ENCODE peak calls at places on chromosomes 12 and 14, in seven cellular contexts. One of them, this sample, is unnamed.

GRCh38 chr14:80850197-80850814 is 91.2 kb downstream of the CEP128 start:
- DNase-seq in fibroblast of mammary gland: peak
- DNase-seq in PC-3: peak
- DNase-seq in GM23248: peak
- DNase-seq in GM12878: no peak
- DNase-seq in skeletal muscle cell: peak
- DNase-seq in astrocyte of the cerebellum: peak
- DNase-seq in this sample: peak

GRCh38 chr12:119780786-119781434 is 96.2 kb downstream of the CIT start:
- DNase-seq in fibroblast of mammary gland: peak
- DNase-seq in PC-3: peak
- DNase-seq in GM23248: peak
- DNase-seq in GM12878: no peak
- DNase-seq in skeletal muscle cell: no peak
- DNase-seq in astrocyte of the cerebellum: peak
- DNase-seq in this sample: peak

GRCh38 chr14:65414961-65415589 is 2.5 kb downstream of the FUT8 start:
- DNase-seq in fibroblast of mammary gland: peak
- DNase-seq in PC-3: peak
- DNase-seq in GM23248: peak
- DNase-seq in GM12878: no peak
- DNase-seq in skeletal muscle cell: no peak
- DNase-seq in astrocyte of the cerebellum: peak
- DNase-seq in this sample: no peak

GRCh38 chr12:23525450-23526072 is 423.9 kb downstream of the SOX5 start:
- DNase-seq in fibroblast of mammary gland: peak
- DNase-seq in PC-3: peak
- DNase-seq in GM23248: no peak
- DNase-seq in GM12878: no peak
- DNase-seq in skeletal muscle cell: no peak
- DNase-seq in astrocyte of the cerebellum: peak
- DNase-seq in this sample: no peak

GRCh38 chr12:82835217-82835616 is 148.5 kb downstream of the TMTC2 start:
- DNase-seq in fibroblast of mammary gland: peak
- DNase-seq in PC-3: peak
- DNase-seq in GM23248: peak
- DNase-seq in GM12878: no peak
- DNase-seq in skeletal muscle cell: peak
- DNase-seq in astrocyte of the cerebellum: no peak
- DNase-seq in this sample: peak

GRCh38 chr12:118704517-118704916 is 276.8 kb upstream of the SRRM4 start:
- DNase-seq in fibroblast of mammary gland: no peak
- DNase-seq in PC-3: no peak
- DNase-seq in GM23248: no peak
- DNase-seq in GM12878: no peak
- DNase-seq in skeletal muscle cell: no peak
- DNase-seq in astrocyte of the cerebellum: no peak
- DNase-seq in this sample: no peak

GRCh38 chr12:69475237-69475984 is 5.2 kb downstream of the FRS2 start:
- DNase-seq in fibroblast of mammary gland: peak
- DNase-seq in PC-3: no peak
- DNase-seq in GM23248: peak
- DNase-seq in GM12878: no peak
- DNase-seq in skeletal muscle cell: no peak
- DNase-seq in astrocyte of the cerebellum: no peak
- DNase-seq in this sample: peak

GRCh38 chr12:106329231-106329985 is 26.9 kb downstream of the TCP11L2 start:
- DNase-seq in fibroblast of mammary gland: peak
- DNase-seq in PC-3: no peak
- DNase-seq in GM23248: peak
- DNase-seq in GM12878: no peak
- DNase-seq in skeletal muscle cell: no peak
- DNase-seq in astrocyte of the cerebellum: no peak
- DNase-seq in this sample: no peak

GRCh38 chr12:101074940-101075680 is 134.9 kb downstream of the SLC5A8 start:
- DNase-seq in fibroblast of mammary gland: no peak
- DNase-seq in PC-3: peak
- DNase-seq in GM23248: peak
- DNase-seq in GM12878: no peak
- DNase-seq in skeletal muscle cell: no peak
- DNase-seq in astrocyte of the cerebellum: no peak
- DNase-seq in this sample: no peak

GRCh38 chr14:89657014-89657413 is 240.0 kb upstream of the FOXN3 start:
- DNase-seq in fibroblast of mammary gland: no peak
- DNase-seq in PC-3: no peak
- DNase-seq in GM23248: no peak
- DNase-seq in GM12878: no peak
- DNase-seq in skeletal muscle cell: no peak
- DNase-seq in astrocyte of the cerebellum: no peak
- DNase-seq in this sample: no peak

GRCh38 chr12:65741662-65742480 is 82.4 kb upstream of the HMGA2 start:
- DNase-seq in fibroblast of mammary gland: peak
- DNase-seq in PC-3: no peak
- DNase-seq in GM23248: peak
- DNase-seq in GM12878: no peak
- DNase-seq in skeletal muscle cell: peak
- DNase-seq in astrocyte of the cerebellum: no peak
- DNase-seq in this sample: no peak

GRCh38 chr14:101289230-101289690 is 272.0 kb upstream of the DIO3 start:
- DNase-seq in fibroblast of mammary gland: no peak
- DNase-seq in PC-3: no peak
- DNase-seq in GM23248: no peak
- DNase-seq in GM12878: no peak
- DNase-seq in skeletal muscle cell: no peak
- DNase-seq in astrocyte of the cerebellum: no peak
- DNase-seq in this sample: no peak
- H3K4me3 ChIP-seq in fibroblast of mammary gland: no peak
- H3K4me3 ChIP-seq in PC-3: no peak
- H3K4me3 ChIP-seq in GM23248: no peak
- H3K4me3 ChIP-seq in GM12878: no peak
- H3K4me3 ChIP-seq in skeletal muscle cell: no peak
- H3K4me3 ChIP-seq in astrocyte of the cerebellum: no peak
- H3K4me3 ChIP-seq in this sample: no peak

DNA sequence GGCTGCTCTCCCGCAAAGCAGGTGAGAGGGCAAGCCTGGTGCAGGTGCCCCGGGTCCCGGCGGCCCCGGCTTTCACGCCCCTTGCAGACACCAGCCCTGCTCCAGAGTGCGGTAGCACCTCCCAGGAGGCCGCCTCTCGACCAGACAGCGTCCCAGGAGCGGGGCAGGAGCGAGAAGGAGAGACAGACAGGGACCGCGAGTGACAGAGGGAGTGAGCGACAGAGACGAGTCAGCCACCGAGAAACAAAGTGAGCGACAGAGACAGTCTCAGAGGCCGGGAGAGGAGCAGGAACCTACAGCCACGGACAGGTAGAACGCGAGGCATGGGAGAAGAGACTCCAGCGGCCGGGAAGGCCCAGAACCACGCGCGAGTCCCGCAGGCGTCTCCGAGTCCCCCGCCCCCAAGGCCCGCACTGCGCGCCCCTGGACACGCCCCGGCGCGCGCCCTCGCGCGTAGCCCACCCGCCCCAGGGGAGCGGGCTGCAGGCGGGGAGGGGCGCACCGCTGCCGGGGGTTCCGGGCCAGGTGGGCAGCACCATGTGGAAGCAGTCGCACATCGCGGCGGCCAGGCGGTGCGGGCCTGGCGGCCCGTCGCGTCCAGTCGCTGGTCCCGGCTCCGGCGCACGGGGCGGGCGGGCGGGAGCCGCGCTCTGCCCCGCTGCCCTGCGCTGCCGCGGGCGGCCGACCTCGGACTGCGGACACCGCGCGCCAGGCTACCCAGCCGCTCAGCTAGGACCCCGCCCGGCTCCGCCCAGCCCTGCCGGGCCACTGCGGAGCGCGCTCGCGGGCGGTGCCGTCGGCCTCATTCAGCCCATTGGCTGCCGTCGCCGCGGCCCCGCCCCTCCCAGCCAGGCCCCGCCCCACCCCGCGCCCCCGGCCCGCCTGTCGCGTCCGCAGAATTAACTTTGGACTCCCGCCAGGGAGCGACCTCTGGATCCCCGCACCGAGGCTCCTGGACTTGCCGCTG is at the start of gene AHNAK2:
- DNase-seq in fibroblast of mammary gland: peak
- DNase-seq in PC-3: peak
- DNase-seq in GM23248: peak
- DNase-seq in GM12878: no peak
- DNase-seq in skeletal muscle cell: peak
- DNase-seq in astrocyte of the cerebellum: no peak
- DNase-seq in this sample: no peak
- H3K4me3 ChIP-seq in fibroblast of mammary gland: peak
- H3K4me3 ChIP-seq in PC-3: peak
- H3K4me3 ChIP-seq in GM23248: peak
- H3K4me3 ChIP-seq in GM12878: peak
- H3K4me3 ChIP-seq in skeletal muscle cell: peak
- H3K4me3 ChIP-seq in astrocyte of the cerebellum: peak
- H3K4me3 ChIP-seq in this sample: peak

DNA sequence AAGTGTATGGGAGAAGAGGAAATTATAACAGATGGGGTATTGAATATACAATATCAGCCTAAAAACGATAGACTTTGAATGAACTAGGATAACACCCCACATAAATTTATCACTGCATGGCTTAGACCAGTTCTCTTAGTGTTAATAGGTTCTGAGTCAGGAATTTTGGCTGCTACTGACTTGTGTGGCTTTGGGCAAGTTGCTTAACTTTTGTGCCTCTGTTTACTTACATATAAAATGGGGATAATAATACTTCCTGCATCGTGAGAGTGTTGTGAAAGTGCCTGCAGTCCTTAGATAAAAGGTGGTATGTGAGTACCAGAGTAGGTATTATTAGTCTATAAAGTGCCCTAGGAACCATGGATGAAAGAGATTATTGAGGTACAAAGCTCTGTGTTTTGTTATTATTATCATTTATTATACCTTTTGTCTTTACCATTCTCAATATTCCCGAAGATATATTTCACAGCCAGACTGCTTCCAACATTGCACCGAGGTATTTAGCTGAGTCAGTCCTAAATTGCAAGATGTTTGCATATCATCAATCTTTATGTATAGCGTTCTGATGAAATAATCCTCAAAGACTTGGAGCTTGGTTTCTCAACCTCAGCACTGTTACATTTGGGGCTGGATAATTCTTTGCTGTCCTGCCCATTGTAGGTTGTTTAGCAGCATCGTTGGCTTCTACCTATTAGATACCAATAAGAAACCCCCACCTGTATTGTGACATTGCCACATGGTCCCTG is 2.3 kb upstream of the PAWR start:
- DNase-seq in fibroblast of mammary gland: peak
- DNase-seq in PC-3: peak
- DNase-seq in GM23248: peak
- DNase-seq in GM12878: no peak
- DNase-seq in skeletal muscle cell: no peak
- DNase-seq in astrocyte of the cerebellum: no peak
- DNase-seq in this sample: no peak
- H3K4me3 ChIP-seq in fibroblast of mammary gland: no peak
- H3K4me3 ChIP-seq in PC-3: peak
- H3K4me3 ChIP-seq in GM23248: peak
- H3K4me3 ChIP-seq in GM12878: no peak
- H3K4me3 ChIP-seq in skeletal muscle cell: no peak
- H3K4me3 ChIP-seq in astrocyte of the cerebellum: no peak
- H3K4me3 ChIP-seq in this sample: no peak

DNA sequence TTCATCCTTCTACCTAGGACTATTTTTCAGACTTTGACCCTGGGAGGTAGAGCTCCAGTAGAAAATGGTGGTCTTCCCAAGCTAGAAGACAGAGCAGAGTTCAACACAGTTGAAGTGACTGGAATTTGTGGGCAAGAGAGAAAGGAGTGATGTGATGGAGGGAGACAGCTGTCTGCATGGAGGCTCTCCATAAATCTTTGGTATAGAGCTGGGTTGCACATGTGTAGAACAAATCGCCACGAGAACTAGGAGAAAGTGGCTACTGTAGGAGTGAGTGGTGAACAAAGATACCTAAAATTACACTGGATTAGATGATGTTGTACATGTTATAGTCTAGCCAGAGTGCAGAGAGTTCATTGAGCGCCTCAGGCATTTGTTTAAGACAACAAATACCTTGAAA is 14.5 kb downstream of the GPR135 start:
- DNase-seq in fibroblast of mammary gland: no peak
- DNase-seq in PC-3: no peak
- DNase-seq in GM23248: no peak
- DNase-seq in GM12878: no peak
- DNase-seq in skeletal muscle cell: peak
- DNase-seq in astrocyte of the cerebellum: no peak
- DNase-seq in this sample: no peak
- H3K4me3 ChIP-seq in fibroblast of mammary gland: no peak
- H3K4me3 ChIP-seq in PC-3: no peak
- H3K4me3 ChIP-seq in GM23248: no peak
- H3K4me3 ChIP-seq in GM12878: no peak
- H3K4me3 ChIP-seq in skeletal muscle cell: no peak
- H3K4me3 ChIP-seq in astrocyte of the cerebellum: no peak
- H3K4me3 ChIP-seq in this sample: no peak

DNA sequence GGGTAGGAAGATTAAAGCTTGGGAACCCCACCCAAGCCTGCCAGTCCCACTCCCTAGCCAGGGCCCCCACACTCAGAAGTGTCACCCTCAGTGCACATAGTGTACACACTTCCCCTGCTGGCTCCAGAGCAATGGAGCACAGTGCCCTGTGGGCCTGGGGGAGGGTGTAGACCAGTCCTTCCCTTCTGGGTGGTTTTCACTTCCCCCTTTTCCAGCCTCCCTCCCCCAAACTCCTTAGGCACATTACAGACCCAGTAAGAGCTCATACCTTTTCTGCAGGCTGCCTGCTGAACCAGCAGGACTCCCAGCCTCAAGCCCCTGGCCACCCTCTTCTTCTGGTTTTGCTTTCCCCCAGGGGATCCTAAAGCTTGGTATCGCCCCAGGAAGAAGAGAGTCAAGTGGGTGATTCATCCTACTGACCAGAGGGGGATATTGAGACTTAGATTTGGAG is at the start of gene ZNF385A:
- DNase-seq in fibroblast of mammary gland: no peak
- DNase-seq in PC-3: no peak
- DNase-seq in GM23248: no peak
- DNase-seq in GM12878: no peak
- DNase-seq in skeletal muscle cell: no peak
- DNase-seq in astrocyte of the cerebellum: no peak
- DNase-seq in this sample: no peak
- H3K4me3 ChIP-seq in fibroblast of mammary gland: no peak
- H3K4me3 ChIP-seq in PC-3: no peak
- H3K4me3 ChIP-seq in GM23248: no peak
- H3K4me3 ChIP-seq in GM12878: peak
- H3K4me3 ChIP-seq in skeletal muscle cell: no peak
- H3K4me3 ChIP-seq in astrocyte of the cerebellum: no peak
- H3K4me3 ChIP-seq in this sample: no peak

GRCh38 chr14:104793703-104793959 is 1.9 kb downstream of the AKT1 start:
- DNase-seq in fibroblast of mammary gland: no peak
- DNase-seq in PC-3: no peak
- DNase-seq in GM23248: no peak
- DNase-seq in GM12878: no peak
- DNase-seq in skeletal muscle cell: no peak
- DNase-seq in astrocyte of the cerebellum: no peak
- DNase-seq in this sample: no peak
- H3K4me3 ChIP-seq in fibroblast of mammary gland: peak
- H3K4me3 ChIP-seq in PC-3: peak
- H3K4me3 ChIP-seq in GM23248: peak
- H3K4me3 ChIP-seq in GM12878: peak
- H3K4me3 ChIP-seq in skeletal muscle cell: peak
- H3K4me3 ChIP-seq in astrocyte of the cerebellum: peak
- H3K4me3 ChIP-seq in this sample: peak